ENCODE peak calls at places on chromosomes 5 and 9, in four cellular contexts. J is esophagus squamous epithelium; S is CD4-positive, CD25-positive, alpha-beta regulatory T cell; M is mesendoderm. G is an unnamed sample.

GRCh38 chr9:90065001-90065400 is 460.2 kb downstream of the GADD45G start:
- DNase-seq in J (no peak), S (no peak), M (no peak), G (no peak)

GRCh38 chr5:40626834-40627233 is 52.9 kb upstream of the PTGER4 start:
- DNase-seq in J (no peak), S (no peak), M (no peak), G (no peak)

GRCh38 chr5:174151579-174152181 is 106.2 kb downstream of the NSG2 start:
- DNase-seq in J (no peak), S (no peak), M (no peak), G (no peak)

GRCh38 chr5:6274846-6275543 is 103.4 kb downstream of the MED10 start:
- DNase-seq in J (no peak), S (no peak), M (no peak), G (no peak)

GRCh38 chr9:113675475-113675941 is 200.6 kb upstream of the ZNF618 start:
- DNase-seq in J (no peak), S (no peak), M (no peak), G (no peak)

GRCh38 chr9:78103971-78104433 is 72.4 kb upstream of the GNAQ start:
- DNase-seq in J (no peak), S (peak), M (no peak), G (no peak)

GRCh38 chr5:179124853-179125788 is 64.9 kb downstream of the ZNF354C start:
- DNase-seq in J (no peak), S (no peak), M (no peak), G (no peak)

GRCh38 chr9:99134893-99135341 is 30.0 kb downstream of the TGFBR1 start:
- DNase-seq in J (no peak), S (peak), M (no peak), G (no peak)

GRCh38 chr5:69416180-69416579 is 1.3 kb downstream of the MARVELD2 start:
- DNase-seq in J (no peak), S (no peak), M (peak), G (no peak)

GRCh38 chr5:57434227-57434640 is 48.4 kb downstream of the ACTBL2 start:
- DNase-seq in J (no peak), S (no peak), M (no peak), G (no peak)

GRCh38 chr5:177495243-177496060 is 2.0 kb downstream of the PDLIM7 start:
- DNase-seq in J (no peak), S (no peak), M (peak), G (no peak)

GRCh38 chr9:125897481-125897880 is 150.3 kb downstream of the PBX3 start:
- DNase-seq in J (no peak), S (no peak), M (no peak), G (no peak)

GRCh38 chr5:113939959-113940358 is 421.9 kb upstream of the KCNN2 start:
- DNase-seq in J (no peak), S (no peak), M (no peak), G (peak)

GRCh38 chr9:20570756-20571155 is 51.5 kb downstream of the MLLT3 start:
- DNase-seq in J (no peak), S (peak), M (no peak), G (no peak)

GRCh38 chr9:35553670-35554543 is 51.2 kb upstream of the TESK1 start:
- DNase-seq in J (no peak), S (peak), M (peak), G (no peak)

GRCh38 chr9:109815366-109815947 is 35.5 kb downstream of the PALM2AKAP2 start:
- DNase-seq in J (no peak), S (no peak), M (peak), G (no peak)

GRCh38 chr5:119274024-119274766 is 81.6 kb upstream of the TNFAIP8 start:
- DNase-seq in J (no peak), S (no peak), M (peak), G (peak)

GRCh38 chr5:138449501-138450239 is 10.8 kb downstream of the REEP2 start:
- DNase-seq in J (no peak), S (peak), M (peak), G (no peak)

GRCh38 chr9:9913276-9913832 is 699.4 kb downstream of the PTPRD start:
- DNase-seq in J (no peak), S (no peak), M (peak), G (no peak)

GRCh38 chr5:926416-927171 is 33.9 kb downstream of the TRIP13 start:
- DNase-seq in J (no peak), S (no peak), M (peak), G (no peak)

GRCh38 chr9:126724226-126724625 is 80.6 kb upstream of the ZBTB43 start:
- DNase-seq in J (no peak), S (no peak), M (no peak), G (no peak)

GRCh38 chr9:36625006-36625600 is 52.4 kb downstream of the MELK start:
- DNase-seq in J (no peak), S (no peak), M (no peak), G (no peak)

GRCh38 chr9:30688801-30689200 is 1695.6 kb upstream of the ACO1 start:
- DNase-seq in J (no peak), S (no peak), M (no peak), G (no peak)

GRCh38 chr9:129656795-129657390 is 8.6 kb upstream of the PRRX2 start:
- DNase-seq in J (no peak), S (no peak), M (no peak), G (no peak)

GRCh38 chr9:437066-438015 is 222.7 kb downstream of the DOCK8 start:
- DNase-seq in J (no peak), S (no peak), M (no peak), G (no peak)

GRCh38 chr5:1523480-1523792 is 324 bp downstream of the LPCAT1 start:
- DNase-seq in J (no peak), S (peak), M (no peak), G (no peak)

GRCh38 chr5:16540421-16540820 is 74.8 kb upstream of the ZNF622 start:
- DNase-seq in J (no peak), S (no peak), M (no peak), G (no peak)

GRCh38 chr9:5553211-5553610 is 42.9 kb downstream of the PDCD1LG2 start:
- DNase-seq in J (no peak), S (no peak), M (no peak), G (no peak)

GRCh38 chr9:121295662-121296191 is 27.8 kb downstream of the GSN start:
- DNase-seq in J (no peak), S (no peak), M (no peak), G (no peak)

GRCh38 chr5:135498662-135498995 is 37.1 kb downstream of the NEUROG1 start:
- DNase-seq in J (no peak), S (no peak), M (no peak), G (no peak)

GRCh38 chr5:101664071-101664791 is 631.9 kb downstream of the SLCO4C1 start:
- DNase-seq in J (no peak), S (no peak), M (no peak), G (no peak)

GRCh38 chr9:133970581-133970900 is 21.6 kb downstream of the VAV2 start:
- DNase-seq in J (no peak), S (no peak), M (no peak), G (no peak)

GRCh38 chr9:135971892-135972291 is 10.7 kb upstream of the UBAC1 start:
- DNase-seq in J (no peak), S (peak), M (peak), G (peak)

GRCh38 chr5:30279237-30279636 is 914.2 kb upstream of the CDH6 start:
- DNase-seq in J (no peak), S (no peak), M (peak), G (no peak)

GRCh38 chr5:60856059-60856458 is 12.0 kb upstream of the ELOVL7 start:
- DNase-seq in J (no peak), S (no peak), M (no peak), G (no peak)

GRCh38 chr5:128227984-128228383 is 144.4 kb downstream of the SLC12A2 start:
- DNase-seq in J (no peak), S (no peak), M (no peak), G (no peak)

GRCh38 chr5:3615217-3615616 is 19.6 kb downstream of the IRX1 start:
- DNase-seq in J (no peak), S (no peak), M (no peak), G (no peak)

GRCh38 chr9:98521141-98521540 is 187.6 kb downstream of the GABBR2 start:
- DNase-seq in J (no peak), S (no peak), M (no peak), G (no peak)

GRCh38 chr9:38059233-38059936 is 9.6 kb downstream of the SHB start:
- DNase-seq in J (no peak), S (no peak), M (no peak), G (no peak)

GRCh38 chr5:124718376-124718775 is 28.1 kb downstream of the ZNF608 start:
- DNase-seq in J (no peak), S (no peak), M (no peak), G (peak)
- H3K4me3 ChIP-seq in J (no peak), S (no peak), M (no peak), G (no peak)

GRCh38 chr5:37814699-37815098 is 25.1 kb downstream of the GDNF start:
- DNase-seq in J (no peak), S (no peak), M (peak), G (no peak)
- H3K4me3 ChIP-seq in J (no peak), S (no peak), M (no peak), G (no peak)

GRCh38 chr5:32507738-32508434 is 63.3 kb upstream of the ZFR start:
- DNase-seq in J (no peak), S (no peak), M (no peak), G (peak)

GRCh38 chr5:32504923-32505596 is 60.5 kb upstream of the ZFR start:
- DNase-seq in J (no peak), S (no peak), M (no peak), G (no peak)

GRCh38 chr5:32506251-32506661 is 61.7 kb upstream of the ZFR start:
- DNase-seq in J (no peak), S (no peak), M (no peak), G (no peak)

GRCh38 chr5:32506809-32507208 is 62.3 kb upstream of the ZFR start:
- DNase-seq in J (no peak), S (no peak), M (no peak), G (no peak)

DNA sequence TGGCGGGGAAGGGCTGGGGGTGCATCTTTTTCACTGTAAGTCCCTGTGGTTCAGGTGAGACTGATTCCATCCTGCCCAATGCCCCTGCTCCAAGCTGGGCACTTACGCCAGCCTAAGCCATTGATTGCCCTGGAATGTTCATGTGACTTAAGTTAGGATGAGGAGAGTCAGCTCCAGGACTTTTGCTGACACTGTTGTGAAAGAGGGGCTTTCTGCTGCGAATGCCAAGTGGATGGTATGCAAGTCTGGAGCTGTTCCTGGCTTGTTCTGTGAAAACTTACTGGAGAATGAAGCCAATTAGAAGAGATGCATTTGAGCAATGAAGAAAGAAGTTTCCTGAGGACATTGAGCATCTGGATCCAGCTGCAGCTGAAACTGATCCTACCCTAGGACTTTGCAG is 61.2 kb upstream of the ZFR start:
- DNase-seq in J (no peak), S (no peak), M (no peak), G (no peak)
- H3K4me3 ChIP-seq in J (no peak), S (no peak), M (no peak), G (no peak)

GRCh38 chr5:140113180-140113698 is 670 bp upstream of the PURA start:
- DNase-seq in J (no peak), S (no peak), M (peak), G (no peak)

GRCh38 chr5:140112685-140113179 is 1.2 kb upstream of the PURA start:
- DNase-seq in J (no peak), S (no peak), M (peak), G (no peak)

GRCh38 chr5:140111859-140112551 is 1.9 kb upstream of the PURA start:
- DNase-seq in J (no peak), S (no peak), M (no peak), G (no peak)

GRCh38 chr5:140109818-140110733 is 3.8 kb upstream of the PURA start:
- DNase-seq in J (no peak), S (no peak), M (no peak), G (no peak)

DNA sequence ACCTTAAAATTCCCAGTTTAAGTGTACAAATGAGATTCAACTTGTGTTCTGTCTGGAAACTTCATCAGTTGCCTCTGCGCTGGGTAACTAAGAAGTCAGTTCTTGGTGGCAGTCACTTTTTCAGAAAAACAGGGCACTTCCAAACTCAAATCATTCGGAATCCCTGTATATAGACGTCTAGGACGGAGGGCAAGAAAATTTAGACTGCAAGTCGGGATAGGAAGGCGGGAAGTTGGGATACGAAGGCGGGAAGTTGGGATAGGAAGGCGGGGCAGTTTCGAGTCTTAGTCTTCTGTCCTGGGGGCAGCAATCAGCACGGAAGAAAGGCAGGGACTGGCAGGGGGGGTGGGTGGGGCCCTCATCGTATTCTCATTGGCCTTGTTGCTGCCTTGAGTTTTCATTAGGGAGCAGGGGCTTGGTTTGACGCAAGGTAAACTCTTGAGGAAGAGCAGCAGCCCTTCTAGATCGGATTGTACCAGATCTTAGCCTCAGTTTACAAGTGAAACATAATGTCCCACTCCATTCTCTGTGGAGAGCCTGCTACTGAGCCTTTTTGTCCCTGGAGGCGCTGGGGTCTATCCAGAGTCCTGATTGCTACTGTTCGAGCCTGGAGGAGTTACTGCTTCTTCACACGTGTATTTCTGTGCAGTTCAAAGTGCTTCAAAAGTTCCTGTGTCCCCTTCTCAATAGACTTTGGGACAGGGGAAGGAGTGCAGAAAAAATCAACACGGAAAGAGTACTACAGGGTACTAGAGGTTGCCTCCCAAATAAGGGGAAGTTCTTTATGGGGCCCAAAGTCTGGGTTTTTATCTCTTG is 2.7 kb upstream of the PURA start:
- DNase-seq in J (no peak), S (no peak), M (peak), G (no peak)
- H3K4me3 ChIP-seq in J (no peak), S (no peak), M (no peak), G (peak)

GRCh38 chr5:76715484-76715733 is 517 bp upstream of the F2R start:
- DNase-seq in J (no peak), S (peak), M (no peak), G (no peak)

GRCh38 chr5:76715734-76716455 is at the start of gene F2R:
- DNase-seq in J (no peak), S (peak), M (peak), G (no peak)

GRCh38 chr5:76716456-76717157 is 681 bp downstream of the F2R start:
- DNase-seq in J (no peak), S (no peak), M (peak), G (no peak)

GRCh38 chr5:76717222-76718083 is 1.5 kb downstream of the F2R start:
- DNase-seq in J (no peak), S (no peak), M (no peak), G (no peak)

DNA sequence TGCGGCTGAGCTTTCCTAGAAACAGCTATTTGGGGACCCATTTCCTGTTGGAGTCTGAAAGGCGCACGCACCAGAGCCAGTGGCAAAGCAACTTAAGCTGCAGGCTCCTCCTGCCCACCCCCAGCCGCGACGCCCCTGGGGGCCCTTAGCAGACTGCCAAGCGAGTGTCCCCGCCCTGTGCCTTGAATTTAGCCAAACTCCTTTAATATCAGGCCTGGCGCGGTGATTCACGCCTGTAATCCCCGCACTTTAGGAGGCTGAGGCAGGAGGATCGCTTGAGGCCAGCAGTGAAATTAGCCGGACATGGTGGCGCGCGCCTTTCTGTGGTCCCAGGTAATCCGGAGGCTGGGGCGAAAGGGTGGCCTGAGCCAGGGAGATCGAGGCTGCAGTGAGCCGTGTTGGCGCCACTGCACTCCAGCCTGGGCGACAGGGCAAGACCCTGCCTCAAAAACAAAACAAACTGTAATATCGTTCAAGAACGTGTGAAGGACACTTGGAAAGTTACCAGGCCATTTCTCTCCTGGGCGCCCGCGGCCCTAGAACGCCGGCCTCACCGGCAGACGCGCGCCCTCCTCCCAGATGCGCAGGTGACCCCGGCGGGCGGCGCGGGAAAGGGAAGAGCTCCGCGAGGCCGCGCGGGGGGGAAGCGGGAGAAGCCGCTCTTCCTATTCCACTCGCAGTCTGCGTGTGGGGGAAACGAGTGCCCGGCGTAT is 999 bp upstream of the F2R start:
- DNase-seq in J (no peak), S (peak), M (peak), G (no peak)
- H3K4me3 ChIP-seq in J (peak), S (peak), M (peak), G (no peak)

DNA sequence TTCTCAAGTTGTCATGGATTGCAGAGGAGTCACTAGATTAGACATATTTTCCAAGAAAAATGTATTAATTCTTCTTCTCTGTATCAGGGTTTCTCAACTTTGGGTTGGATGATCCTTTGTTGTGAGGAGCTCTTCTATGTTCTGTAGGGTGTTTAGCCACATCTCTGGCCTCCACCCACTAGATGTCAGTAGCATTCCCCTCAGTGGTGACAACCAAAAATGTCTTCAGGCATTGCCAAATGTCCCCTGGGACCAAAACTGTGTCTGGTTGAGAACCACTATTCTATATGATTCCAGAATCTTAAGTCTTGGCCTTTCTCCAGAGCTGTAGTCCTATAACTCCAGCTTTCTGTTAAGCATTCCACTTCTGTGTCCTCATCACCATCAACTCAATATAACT is 220.9 kb downstream of the KIAA0825 start:
- DNase-seq in J (no peak), S (no peak), M (peak), G (no peak)
- H3K4me3 ChIP-seq in J (no peak), S (no peak), M (no peak), G (no peak)

DNA sequence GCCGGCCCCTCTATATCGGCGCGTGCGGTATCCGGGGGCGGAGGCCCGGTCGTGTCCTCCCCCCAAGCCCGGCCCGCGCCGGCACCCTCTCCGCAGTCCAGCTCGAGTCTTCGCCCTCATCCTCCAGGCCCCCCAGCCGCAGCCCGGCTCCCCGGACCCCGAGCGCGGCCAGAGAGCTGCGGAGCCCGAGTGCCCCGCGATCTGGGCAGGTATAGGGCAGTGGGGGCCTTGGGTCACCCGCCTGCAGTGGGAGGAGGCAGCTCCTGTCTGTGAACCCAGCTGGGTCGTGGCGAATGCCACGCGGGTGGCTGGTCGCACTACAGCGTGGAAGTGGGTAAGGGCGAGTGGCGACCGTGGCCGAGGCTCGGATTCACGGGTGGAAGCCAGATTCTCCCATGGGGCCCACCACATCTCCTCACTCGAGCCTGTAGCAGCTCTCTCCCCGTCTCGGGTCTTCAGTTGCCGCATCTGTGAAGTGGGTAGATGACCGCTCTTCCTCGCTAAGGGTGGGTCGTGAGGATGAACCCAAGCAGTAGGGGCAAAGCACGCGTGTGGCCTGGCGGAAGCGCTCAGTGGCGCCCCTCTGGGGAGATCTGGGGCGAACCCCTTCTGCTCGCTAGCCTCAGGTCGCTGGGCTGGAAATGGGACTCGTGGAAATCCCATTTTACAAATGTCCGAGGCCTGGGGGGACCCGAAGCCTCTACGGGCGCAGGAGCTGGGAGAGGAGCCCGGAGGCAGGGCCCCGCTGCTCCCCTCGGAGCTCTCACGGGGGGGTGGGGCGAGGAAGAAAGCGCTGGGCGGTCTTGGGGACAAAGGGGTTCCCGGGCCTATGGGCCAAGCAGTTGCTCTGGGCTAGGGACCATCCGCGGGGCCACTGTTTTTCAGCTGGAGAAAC is 1.9 kb downstream of the NR5A1 start:
- DNase-seq in J (no peak), S (no peak), M (no peak), G (no peak)
- H3K4me3 ChIP-seq in J (peak), S (no peak), M (no peak), G (no peak)

G was measured in LNCaP clone FGC.